ENCODE peak calls at places on chromosomes 5 and 9, in nine cellular contexts. W is cardiac fibroblast, E is Karpas-422, O is IMR-90, N is body of pancreas, T is hepatocyte, D is bronchial epithelial cell, M is GM12878, F is H7. L is an unnamed sample.

GRCh38 chr9:11233693-11234092 is 620.9 kb upstream of the PTPRD start:
- DNase-seq in T (no peak), E (no peak), F (no peak), W (no peak), O (no peak), D (no peak), N (peak), M (no peak), L (peak)

GRCh38 chr9:131395027-131395744 is 1.3 kb downstream of the PRRC2B start:
- DNase-seq in N (peak), D (peak), M (peak), O (no peak), E (peak), F (peak), T (peak), W (no peak), L (peak)

GRCh38 chr9:28976250-28976649 is 1403.0 kb upstream of the C9orf72 start:
- DNase-seq in O (no peak), D (no peak), N (no peak), E (no peak), W (no peak), T (no peak), F (no peak), M (no peak), L (no peak)

GRCh38 chr5:84290161-84290560 is 94.5 kb downstream of the EDIL3 start:
- DNase-seq in E (no peak), D (peak), W (peak), N (no peak), F (no peak), M (no peak), T (peak), O (no peak), L (no peak)

GRCh38 chr9:89685698-89686097 is 80.9 kb downstream of the GADD45G start:
- DNase-seq in W (no peak), E (no peak), T (no peak), M (no peak), N (no peak), O (no peak), F (no peak), D (no peak), L (no peak)

GRCh38 chr5:127596501-127596900 is 52.4 kb upstream of the CTXN3 start:
- DNase-seq in F (no peak), D (peak), W (no peak), M (no peak), O (no peak), E (no peak), T (no peak), N (no peak), L (no peak)

GRCh38 chr5:133113331-133114061 is 61.7 kb downstream of the HSPA4 start:
- DNase-seq in D (peak), E (no peak), F (no peak), T (no peak), M (no peak), W (peak), O (peak), N (no peak), L (no peak)

GRCh38 chr5:143061161-143061945 is 291.2 kb downstream of the ARHGAP26 start:
- DNase-seq in W (peak), O (peak), D (peak), N (no peak), M (no peak), E (no peak), F (no peak), T (no peak), L (no peak)

GRCh38 chr9:34591091-34591910 is 1.8 kb upstream of the CNTFR start:
- DNase-seq in N (peak), T (peak), D (peak), W (peak), F (peak), E (peak), M (no peak), O (peak), L (no peak)

GRCh38 chr9:93960221-93960970 is 5.2 kb upstream of the BARX1 start:
- DNase-seq in O (no peak), E (no peak), F (peak), M (no peak), D (no peak), W (no peak), T (peak), N (peak), L (no peak)

GRCh38 chr9:134778156-134778555 is 102.5 kb upstream of the FCN2 start:
- DNase-seq in M (no peak), W (no peak), N (no peak), D (no peak), T (no peak), E (no peak), F (no peak), O (peak), L (no peak)

GRCh38 chr9:76680716-76681431 is 83.4 kb upstream of the PCA3 start:
- DNase-seq in E (no peak), N (no peak), F (no peak), O (no peak), T (no peak), M (no peak), W (no peak), D (no peak), L (no peak)

GRCh38 chr9:98418578-98419259 is 163.3 kb upstream of the TBC1D2 start:
- DNase-seq in F (no peak), D (no peak), W (no peak), O (no peak), T (no peak), N (no peak), M (no peak), E (no peak), L (no peak)

GRCh38 chr5:143244000-143244736 is 159.3 kb downstream of the NR3C1 start:
- DNase-seq in D (peak), E (no peak), M (no peak), N (peak), O (peak), F (no peak), T (peak), W (peak), L (no peak)

GRCh38 chr9:3502560-3503398 is 23.0 kb downstream of the RFX3 start:
- DNase-seq in W (no peak), N (no peak), M (no peak), D (peak), O (peak), E (no peak), T (no peak), F (no peak), L (no peak)

GRCh38 chr5:24215114-24215513 is 429.7 kb downstream of the CDH10 start:
- DNase-seq in O (no peak), E (no peak), W (no peak), F (no peak), T (no peak), M (no peak), D (no peak), N (no peak), L (no peak)

GRCh38 chr5:14161825-14162556 is 18.8 kb downstream of the TRIO start:
- DNase-seq in N (no peak), E (no peak), M (no peak), W (no peak), O (no peak), T (no peak), D (no peak), F (no peak), L (no peak)

GRCh38 chr9:131233556-131233955 is 42.8 kb downstream of the FAM78A start:
- DNase-seq in M (no peak), W (no peak), E (no peak), T (no peak), N (no peak), D (no peak), O (no peak), F (no peak), L (no peak)

GRCh38 chr9:130118841-130119520 is 53.2 kb upstream of the NCS1 start:
- DNase-seq in E (no peak), N (peak), O (peak), F (peak), M (no peak), W (no peak), D (no peak), T (no peak), L (no peak)

GRCh38 chr5:133993563-133993962 is 11.2 kb downstream of the VDAC1 start:
- DNase-seq in F (no peak), M (no peak), O (no peak), D (no peak), T (no peak), N (no peak), W (no peak), E (no peak), L (peak)

GRCh38 chr5:63524281-63524680 is 438.0 kb downstream of the HTR1A start:
- DNase-seq in M (no peak), F (no peak), O (no peak), T (no peak), W (no peak), D (no peak), E (no peak), N (no peak), L (no peak)

DNA sequence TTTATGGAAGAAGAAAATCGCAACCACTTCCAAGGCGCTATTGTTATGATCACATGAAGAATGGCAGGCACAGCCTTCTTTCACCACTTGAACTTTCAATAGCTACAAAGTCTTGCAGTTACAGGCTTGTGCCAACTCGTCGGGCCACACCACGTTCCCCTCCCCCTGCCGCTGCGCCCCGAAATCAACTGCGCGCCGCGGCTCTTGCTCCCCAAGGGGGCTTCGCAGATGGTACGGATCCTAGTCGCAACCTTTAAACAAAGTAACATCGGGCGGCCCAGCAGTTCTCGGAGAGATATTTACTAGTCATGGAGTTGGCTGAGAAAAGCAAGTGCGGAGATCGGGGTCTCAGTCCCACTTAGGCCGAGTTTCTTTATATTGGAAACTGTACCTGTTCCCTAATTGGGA is 1.0 kb upstream of the SEMA6A start:
- DNase-seq in W (peak), M (no peak), E (peak), F (peak), O (no peak), N (peak), T (peak), D (peak), L (no peak)
- H3K4me3 ChIP-seq in W (peak), M (peak), E (peak), F (peak), O (peak), N (no peak), T (peak), D (peak), L (peak)

GRCh38 chr5:164353155-164353554 is 847.7 kb downstream of the MAT2B start:
- DNase-seq in F (no peak), D (no peak), E (no peak), W (peak), O (peak), N (no peak), T (no peak), M (no peak), L (no peak)
- H3K4me3 ChIP-seq in F (no peak), D (no peak), E (no peak), W (no peak), O (no peak), N (no peak), T (no peak), M (no peak), L (no peak)

GRCh38 chr9:1709347-1709746 is 305.8 kb upstream of the SMARCA2 start:
- DNase-seq in M (no peak), W (no peak), E (peak), D (peak), T (no peak), O (no peak), F (peak), N (peak), L (peak)
- H3K4me3 ChIP-seq in M (no peak), W (no peak), E (no peak), D (no peak), T (no peak), O (no peak), F (no peak), N (no peak), L (no peak)

GRCh38 chr5:2754621-2755370 is 3.3 kb upstream of the IRX2 start:
- DNase-seq in N (no peak), F (peak), T (peak), W (no peak), E (no peak), O (no peak), D (no peak), M (no peak), L (no peak)
- H3K4me3 ChIP-seq in N (no peak), F (peak), T (no peak), W (no peak), E (no peak), O (no peak), D (peak), M (no peak), L (no peak)

GRCh38 chr9:113349044-113349433 is 302 bp upstream of the BSPRY start:
- DNase-seq in T (no peak), O (no peak), F (no peak), N (no peak), E (no peak), M (no peak), W (no peak), D (no peak), L (no peak)
- H3K4me3 ChIP-seq in T (peak), O (no peak), F (peak), N (no peak), E (no peak), M (peak), W (no peak), D (no peak), L (peak)

GRCh38 chr9:1875921-1876448 is 139.2 kb upstream of the SMARCA2 start:
- DNase-seq in T (no peak), N (no peak), D (no peak), W (no peak), M (peak), O (no peak), F (no peak), E (no peak), L (no peak)
- H3K4me3 ChIP-seq in T (no peak), N (no peak), D (no peak), W (no peak), M (peak), O (no peak), F (no peak), E (no peak), L (no peak)

GRCh38 chr9:137167752-137168574 is 1.9 kb downstream of the LRRC26 start:
- DNase-seq in W (peak), F (peak), E (no peak), M (no peak), N (peak), T (peak), O (no peak), D (no peak), L (peak)
- H3K4me3 ChIP-seq in W (no peak), F (peak), E (no peak), M (no peak), N (no peak), T (no peak), O (no peak), D (peak), L (peak)

L was measured in LNCaP clone FGC.